ENCODE peak calls at places on chromosomes 5 and 9, in four cellular contexts. J is SK-N-SH, B is GM12878, R is K562. H is an unnamed sample.

GRCh38 chr5:146653560-146653959 is 137.6 kb upstream of the GPR151 start:
- DNase-seq in R (no peak), B (no peak), J (peak), H (no peak)

GRCh38 chr9:71036501-71036900 is 84.9 kb downstream of the TRPM3 start:
- DNase-seq in B (no peak), R (no peak), J (no peak), H (no peak)

GRCh38 chr5:172837640-172838039 is 3.6 kb downstream of the ERGIC1 start:
- DNase-seq in B (peak), J (no peak), R (no peak), H (no peak)

GRCh38 chr5:96114736-96115466 is 153.2 kb upstream of the ELL2 start:
- DNase-seq in B (no peak), R (no peak), J (no peak), H (no peak)

GRCh38 chr9:115849679-115850412 is 303.7 kb upstream of the PAPPA start:
- DNase-seq in R (no peak), B (no peak), J (no peak), H (no peak)

GRCh38 chr9:98503867-98504800 is 204.6 kb downstream of the GABBR2 start:
- DNase-seq in R (no peak), J (no peak), B (no peak), H (no peak)

GRCh38 chr9:79693750-79694149 is 122.0 kb downstream of the TLE4 start:
- DNase-seq in R (no peak), B (no peak), J (no peak), H (no peak)

GRCh38 chr9:3526903-3527652 is 1.3 kb upstream of the RFX3 start:
- DNase-seq in R (no peak), B (no peak), J (peak), H (no peak)

GRCh38 chr5:116438979-116439554 is 135.6 kb downstream of the SEMA6A start:
- DNase-seq in R (no peak), J (no peak), B (no peak), H (no peak)

GRCh38 chr9:3528466-3528865 is 2.7 kb upstream of the RFX3 start:
- DNase-seq in R (peak), B (peak), J (no peak), H (no peak)

GRCh38 chr5:176985516-176985915 is 21.1 kb downstream of the UIMC1 start:
- DNase-seq in R (no peak), J (no peak), B (no peak), H (no peak)

GRCh38 chr5:66306105-66306843 is 162.2 kb downstream of the SREK1 start:
- DNase-seq in R (peak), B (no peak), J (peak), H (peak)

GRCh38 chr5:60639544-60639943 is 60.4 kb downstream of the DEPDC1B start:
- DNase-seq in B (no peak), J (no peak), R (no peak), H (no peak)

GRCh38 chr5:139275536-139276297 is 17.8 kb upstream of the MATR3 start:
- DNase-seq in J (no peak), B (no peak), R (peak), H (no peak)

GRCh38 chr9:135879619-135880018 is 27.7 kb downstream of the CAMSAP1 start:
- DNase-seq in J (no peak), B (no peak), R (no peak), H (no peak)

GRCh38 chr5:149831492-149831891 is 101.4 kb downstream of the PPARGC1B start:
- DNase-seq in R (no peak), J (no peak), B (peak), H (no peak)

GRCh38 chr5:56607551-56607950 is 207.8 kb upstream of the MAP3K1 start:
- DNase-seq in R (no peak), B (no peak), J (no peak), H (no peak)

GRCh38 chr9:76403352-76403751 is 9.1 kb upstream of the RFK start:
- DNase-seq in B (peak), R (no peak), J (peak), H (no peak)

GRCh38 chr5:151699071-151699901 is 12.6 kb upstream of the SPARC start:
- DNase-seq in R (no peak), J (no peak), B (no peak), H (no peak)

GRCh38 chr5:68749648-68750047 is 344.2 kb upstream of the SLC30A5 start:
- DNase-seq in J (no peak), R (no peak), B (no peak), H (no peak)

GRCh38 chr9:14366071-14366470 is 52.1 kb upstream of the NFIB start:
- DNase-seq in R (no peak), B (no peak), J (no peak), H (no peak)

GRCh38 chr9:129383005-129383414 is 204.9 kb upstream of the IER5L start:
- DNase-seq in J (peak), R (no peak), B (no peak), H (no peak)

GRCh38 chr5:149448831-149449714 is 70.0 kb upstream of the IL17B start:
- DNase-seq in B (no peak), R (peak), J (no peak), H (no peak)

GRCh38 chr5:131654309-131654708 is 19.3 kb upstream of the RAPGEF6 start:
- DNase-seq in R (no peak), B (no peak), J (no peak), H (no peak)

GRCh38 chr5:7856855-7857254 is 5.9 kb upstream of the CFAP90 start:
- DNase-seq in R (peak), J (peak), B (no peak), H (no peak)

GRCh38 chr5:55176176-55176818 is 3.3 kb upstream of the CDC20B start:
- DNase-seq in B (no peak), R (peak), J (peak), H (no peak)

GRCh38 chr5:68479524-68479923 is 264.0 kb downstream of the PIK3R1 start:
- DNase-seq in R (no peak), B (no peak), J (no peak), H (no peak)

GRCh38 chr5:151070449-151070848 is 10.4 kb downstream of the TNIP1 start:
- DNase-seq in J (no peak), B (no peak), R (no peak), H (no peak)

GRCh38 chr9:107631788-107632187 is 142.2 kb upstream of the KLF4 start:
- DNase-seq in J (no peak), B (no peak), R (no peak), H (no peak)

GRCh38 chr5:44997506-44997905 is 188.8 kb downstream of the MRPS30 start:
- DNase-seq in R (no peak), B (no peak), J (no peak), H (no peak)

GRCh38 chr5:140005145-140005591 is 37.9 kb downstream of the NRG2 start:
- DNase-seq in J (no peak), R (no peak), B (peak), H (no peak)

GRCh38 chr5:175867587-175868347 is 3.6 kb upstream of the CPLX2 start:
- DNase-seq in B (no peak), R (peak), J (peak), H (peak)

GRCh38 chr5:34789021-34789531 is 49.9 kb upstream of the TTC23L start:
- DNase-seq in J (no peak), R (no peak), B (no peak), H (no peak)

GRCh38 chr9:129406278-129407225 is 214.3 kb downstream of the C9orf50 start:
- DNase-seq in R (peak), B (no peak), J (no peak), H (peak)

GRCh38 chr5:6758706-6759105 is 45.5 kb downstream of the TENT4A start:
- DNase-seq in R (no peak), J (no peak), B (no peak), H (no peak)

GRCh38 chr5:6758201-6758600 is 45.0 kb downstream of the TENT4A start:
- DNase-seq in J (no peak), B (no peak), R (no peak), H (no peak)

GRCh38 chr5:6759401-6759800 is 46.2 kb downstream of the TENT4A start:
- DNase-seq in J (peak), B (no peak), R (peak), H (no peak)

GRCh38 chr5:6755941-6756340 is 42.7 kb downstream of the TENT4A start:
- DNase-seq in B (no peak), R (no peak), J (no peak), H (no peak)

GRCh38 chr5:6757414-6757969 is 44.3 kb downstream of the TENT4A start:
- DNase-seq in B (no peak), J (no peak), R (no peak), H (no peak)
- TF ChIP-seq NRF1 in B (no peak), J (no peak), R (no peak), H (no peak)

GRCh38 chr5:179887802-179888201 is 19.9 kb downstream of the TBC1D9B start:
- DNase-seq in B (no peak), J (no peak), R (no peak), H (no peak)

GRCh38 chr5:179887095-179887494 is 20.6 kb downstream of the TBC1D9B start:
- DNase-seq in B (no peak), J (no peak), R (no peak), H (no peak)

GRCh38 chr5:179883163-179883562 is 24.5 kb downstream of the TBC1D9B start:
- DNase-seq in R (no peak), B (no peak), J (no peak), H (no peak)

GRCh38 chr5:179886190-179886589 is 21.5 kb downstream of the TBC1D9B start:
- DNase-seq in B (no peak), J (no peak), R (no peak), H (no peak)

GRCh38 chr5:179885491-179886090 is 22.1 kb downstream of the TBC1D9B start:
- DNase-seq in R (no peak), J (no peak), B (no peak), H (no peak)
- TF ChIP-seq NRF1 in R (no peak), J (no peak), B (no peak), H (no peak)

DNA sequence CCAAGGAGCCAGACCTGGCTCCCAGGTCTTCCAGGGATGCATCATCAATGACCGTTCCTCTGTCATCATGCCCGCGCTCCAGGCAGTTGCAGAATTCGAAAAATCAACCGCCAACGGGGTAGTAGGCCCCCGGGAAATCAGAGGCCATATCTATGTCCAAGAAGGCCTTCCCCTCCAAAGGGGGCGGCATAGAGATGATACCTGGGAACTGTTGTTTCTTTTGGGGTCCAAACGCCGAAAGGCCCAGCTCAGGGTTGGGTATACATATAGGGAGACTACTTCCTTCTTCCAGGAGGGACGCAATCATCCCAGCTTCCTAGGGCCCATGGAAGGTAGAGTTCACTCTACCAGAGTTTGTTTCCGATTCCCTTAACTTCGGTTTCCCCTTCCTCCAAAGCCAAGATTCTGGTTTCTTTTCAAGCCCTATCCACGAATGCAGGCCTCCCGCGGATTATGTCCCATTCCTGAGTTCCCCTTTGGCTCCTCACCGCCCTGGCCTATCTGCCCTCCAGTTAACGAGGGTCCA is 754 bp downstream of the DCAF12 start:
- DNase-seq in B (no peak), J (peak), R (peak), H (no peak)
- TF ChIP-seq NRF1 in B (no peak), J (no peak), R (no peak), H (no peak)

DNA sequence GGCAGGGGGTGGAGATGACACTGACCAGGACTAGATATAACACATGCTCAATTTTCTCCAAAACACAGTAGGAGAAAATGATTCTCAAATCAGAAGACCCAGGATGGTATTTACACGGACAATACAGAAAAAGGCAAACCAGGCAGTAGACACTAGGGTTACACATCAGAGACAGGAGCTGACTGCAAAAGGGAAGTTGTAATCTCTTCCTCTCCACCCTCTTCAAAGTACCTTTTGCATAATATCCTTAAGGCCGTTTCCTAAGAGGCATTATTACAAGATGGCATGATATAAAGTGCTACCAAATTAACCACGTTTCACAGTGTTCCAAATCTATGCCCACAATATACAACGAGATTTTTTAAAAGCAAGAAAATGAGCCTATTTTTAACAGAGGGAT is 39.2 kb downstream of the YIPF5 start:
- DNase-seq in R (no peak), J (no peak), B (no peak), H (no peak)
- TF ChIP-seq NRF1 in R (no peak), J (no peak), B (no peak), H (no peak)

DNA sequence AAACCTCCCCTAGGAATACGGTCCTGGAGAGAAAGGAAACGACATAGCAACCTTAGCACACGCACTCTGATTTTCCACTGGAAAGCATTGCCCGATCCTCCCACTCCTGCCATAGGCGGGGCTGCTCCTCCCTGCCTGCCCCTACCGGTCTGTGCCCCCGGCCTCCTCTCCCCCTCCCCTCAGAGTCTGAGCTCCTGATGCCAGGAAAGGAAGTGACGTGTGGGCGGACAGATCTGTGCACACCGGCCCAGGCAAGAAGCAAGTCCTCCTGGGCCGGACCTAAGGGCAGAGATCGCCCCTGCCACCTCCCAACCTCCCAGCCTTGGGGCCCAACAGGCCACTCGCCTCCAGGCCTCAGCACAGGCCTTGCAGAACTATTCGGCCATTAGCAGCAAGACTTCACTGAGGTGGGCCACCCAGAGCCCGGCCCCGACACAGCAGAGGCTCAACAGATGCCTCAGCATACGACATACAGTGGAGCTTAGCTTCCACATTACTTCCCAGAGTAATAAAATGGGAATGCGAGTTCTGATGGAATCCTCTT is 7.2 kb downstream of the NINJ1 start:
- DNase-seq in R (no peak), B (no peak), J (peak), H (no peak)
- TF ChIP-seq NRF1 in R (no peak), B (no peak), J (no peak), H (no peak)